ENCODE peak calls at places on chromosomes 13 and 19, in six cellular contexts. G, H, E, C, X and Z are unnamed samples. For H3K36me3 and H3K9me3, the result is how much of the 10 kb centered on the place peaks cover.

GRCh38 chr13:76735641-76736040 is 150.6 kb downstream of the KCTD12 start:
- DNase-seq in G (no peak), H (no peak), E (no peak), C (no peak), X (no peak), Z (no peak)

GRCh38 chr13:51549050-51549449 is 35.2 kb upstream of the WDFY2 start:
- DNase-seq in G (no peak), H (no peak), E (no peak), C (no peak), X (no peak), Z (no peak)

GRCh38 chr13:86446311-86446710 is 647.1 kb upstream of the SLITRK6 start:
- DNase-seq in G (no peak), H (no peak), E (no peak), C (peak), X (peak), Z (peak)

GRCh38 chr19:45087531-45087930 is 5.4 kb upstream of the PPP1R37 start:
- DNase-seq in G (no peak), H (no peak), E (peak), C (no peak), X (no peak), Z (no peak)

GRCh38 chr13:86757236-86757978 is 913.8 kb upstream of the SLITRK5 start:
- DNase-seq in G (no peak), H (no peak), E (no peak), C (peak), X (no peak), Z (no peak)

GRCh38 chr13:37995052-37995451 is 125.5 kb upstream of the TRPC4 start:
- DNase-seq in G (no peak), H (no peak), E (no peak), C (peak), X (peak), Z (no peak)

GRCh38 chr19:1086618-1087017 is 8.6 kb downstream of the POLR2E start:
- DNase-seq in G (no peak), H (no peak), E (peak), C (no peak), X (no peak), Z (no peak)

GRCh38 chr19:2528543-2529173 is 52.7 kb downstream of the GADD45B start:
- DNase-seq in G (no peak), H (no peak), E (peak), C (no peak), X (no peak), Z (no peak)

GRCh38 chr13:38697628-38698333 is 10.9 kb downstream of the FREM2 start:
- DNase-seq in G (no peak), H (no peak), E (no peak), C (no peak), X (no peak), Z (no peak)

GRCh38 chr13:30857018-30857417 is 49.1 kb upstream of the MEDAG start:
- DNase-seq in G (no peak), H (no peak), E (no peak), C (no peak), X (no peak), Z (no peak)

GRCh38 chr13:76210262-76210661 is 574.1 kb downstream of the LMO7 start:
- DNase-seq in G (peak), H (no peak), E (no peak), C (peak), X (no peak), Z (peak)

GRCh38 chr13:106376411-106377112 is 158.9 kb downstream of the EFNB2 start:
- DNase-seq in G (no peak), H (peak), E (no peak), C (peak), X (peak), Z (peak)

GRCh38 chr19:42284641-42285341 is 15.7 kb downstream of the CIC start:
- DNase-seq in G (no peak), H (peak), E (peak), C (no peak), X (no peak), Z (no peak)

GRCh38 chr13:57633950-57634828 is 2.6 kb downstream of the PCDH17 start:
- DNase-seq in G (peak), H (peak), E (peak), C (peak), X (no peak), Z (no peak)

GRCh38 chr19:1746401-1747284 is 6.7 kb upstream of the ONECUT3 start:
- DNase-seq in G (no peak), H (no peak), E (no peak), C (peak), X (peak), Z (no peak)

GRCh38 chr13:83867708-83868107 is 14.6 kb downstream of the SLITRK1 start:
- DNase-seq in G (no peak), H (no peak), E (no peak), C (no peak), X (no peak), Z (no peak)

GRCh38 chr19:3721131-3721899 is 13.1 kb downstream of the TJP3 start:
- DNase-seq in G (peak), H (peak), E (peak), C (peak), X (peak), Z (peak)
- H3K4me3 ChIP-seq in G (no peak), H (no peak), E (peak), C (no peak), X (no peak), Z (no peak)

GRCh38 chr13:41613471-41613870 is 156.1 kb downstream of the RGCC start:
- DNase-seq in G (no peak), H (no peak), E (no peak), C (no peak), X (no peak), Z (no peak)
- H3K36me3 ChIP-seq in G (under half), H (under half), E (under half), C (under half), X (under half), Z (under half)

GRCh38 chr13:49897713-49898112 is 38.4 kb downstream of the SPRYD7 start:
- DNase-seq in G (no peak), H (no peak), E (no peak), C (no peak), X (no peak), Z (no peak)

GRCh38 chr13:49893591-49893990 is 42.5 kb downstream of the SPRYD7 start:
- DNase-seq in G (no peak), H (no peak), E (no peak), C (no peak), X (no peak), Z (no peak)

GRCh38 chr13:49898792-49899191 is 37.3 kb downstream of the SPRYD7 start:
- DNase-seq in G (no peak), H (no peak), E (no peak), C (no peak), X (no peak), Z (no peak)

GRCh38 chr13:49890376-49890775 is 45.8 kb downstream of the SPRYD7 start:
- DNase-seq in G (no peak), H (no peak), E (no peak), C (no peak), X (no peak), Z (no peak)

GRCh38 chr13:49895826-49896225 is 40.3 kb downstream of the SPRYD7 start:
- DNase-seq in G (no peak), H (no peak), E (no peak), C (no peak), X (no peak), Z (no peak)
- H3K9me3 ChIP-seq in G (under half), H (under half), E (under half), C (under half), X (under half), Z (under half)

DNA sequence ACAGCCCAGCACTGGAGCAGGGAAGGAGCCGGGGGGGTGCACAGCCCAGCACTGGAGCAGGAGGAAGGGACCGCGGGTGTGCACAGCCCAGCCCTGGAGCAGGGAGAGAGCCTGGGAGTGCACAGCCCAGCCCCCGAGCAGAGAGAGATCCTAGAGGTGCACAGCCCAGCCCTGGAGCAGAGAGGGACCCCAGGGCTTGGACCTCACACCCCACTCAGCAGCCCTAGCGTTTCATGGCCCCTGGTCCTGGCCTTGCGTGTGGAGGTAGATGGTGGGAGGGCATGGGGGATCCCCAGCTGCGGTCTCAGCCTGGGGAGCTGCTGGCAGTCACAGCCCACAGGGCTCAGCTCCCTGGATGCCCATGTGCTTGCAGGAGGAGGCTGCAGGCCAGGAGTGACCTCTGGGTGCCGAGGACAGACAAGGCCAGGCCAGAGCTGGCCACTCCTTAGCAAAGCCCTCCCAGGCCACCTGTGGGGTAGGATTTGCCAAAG is 25.1 kb downstream of the GAS6 start:
- DNase-seq in G (no peak), H (no peak), E (peak), C (no peak), X (no peak), Z (no peak)
- H3K4me3 ChIP-seq in G (no peak), H (no peak), E (peak), C (peak), X (peak), Z (no peak)

GRCh38 chr13:25324100-25324499 is 22.7 kb downstream of the NUP58 start:
- DNase-seq in G (no peak), H (no peak), E (no peak), C (no peak), X (peak), Z (no peak)

DNA sequence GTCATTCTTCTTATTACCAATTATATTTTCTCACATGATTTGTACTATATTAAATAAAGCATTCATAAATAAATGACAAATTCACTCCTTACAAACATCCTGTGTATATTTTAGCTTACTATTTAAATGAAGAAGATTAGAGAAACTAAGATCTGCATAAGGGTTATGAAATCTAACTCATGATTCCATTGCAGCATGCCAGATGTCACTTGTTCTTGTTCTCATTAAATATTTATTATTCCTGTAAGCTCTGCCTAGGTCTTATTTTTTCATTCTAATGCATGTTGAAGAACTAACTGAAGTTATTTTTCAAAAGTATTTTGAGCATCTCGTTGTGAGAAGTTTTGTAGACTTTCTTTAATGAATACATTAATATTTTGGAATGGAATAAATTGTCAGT is 18.4 kb downstream of the NUP58 start:
- DNase-seq in G (no peak), H (no peak), E (no peak), C (no peak), X (peak), Z (no peak)
- H3K36me3 ChIP-seq in G (half or more), H (under half), E (under half), C (under half), X (under half), Z (half or more)

DNA sequence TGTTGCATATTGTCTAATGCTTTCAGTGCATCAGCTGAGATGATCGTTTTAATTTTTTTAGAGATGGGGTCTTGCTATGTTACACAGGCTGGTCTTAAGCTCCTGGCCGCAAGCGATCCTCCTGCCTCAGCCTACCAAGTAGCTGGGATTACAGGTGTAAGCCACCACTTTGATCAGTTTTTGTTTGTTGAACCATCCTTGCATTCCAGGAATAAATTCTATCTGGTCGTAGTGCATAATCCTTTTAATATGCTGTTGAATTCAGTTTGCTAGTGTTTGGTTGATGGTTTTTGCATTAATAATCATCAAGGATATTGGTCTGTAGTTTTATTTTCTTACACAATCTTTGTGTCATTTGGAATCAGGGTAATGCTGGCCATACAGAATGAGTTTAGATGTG is 4.4 kb downstream of the ZNF211 start:
- DNase-seq in G (no peak), H (no peak), E (no peak), C (no peak), X (no peak), Z (no peak)
- H3K9me3 ChIP-seq in G (under half), H (under half), E (under half), C (under half), X (under half), Z (under half)